ENCODE peak calls at places on chromosomes 2 and 18, in nine cellular contexts. K is GM13976, T is AG09309, O is natural killer cell, A is left ventricle myocardium inferior, E is endodermal cell, X is heart left ventricle, B is fibroblast of mammary gland, V is endothelial cell. Q is an unnamed sample.

GRCh38 chr2:85057236-85057635 is 76.0 kb upstream of the TCF7L1 start:
- DNase-seq in K (no peak), T (no peak), O (no peak), A (no peak), E (no peak), X (no peak), B (peak), V (no peak), Q (no peak)

GRCh38 chr2:240435955-240436625 is 627 bp downstream of the GPC1 start:
- DNase-seq in K (no peak), T (no peak), O (no peak), A (no peak), E (peak), X (peak), B (no peak), V (no peak), Q (no peak)

GRCh38 chr2:152847067-152847466 is 128.6 kb downstream of the ARL6IP6 start:
- DNase-seq in K (no peak), T (no peak), O (no peak), A (no peak), E (no peak), X (no peak), B (peak), V (no peak), Q (no peak)

GRCh38 chr18:2906522-2907458 is 60.0 kb downstream of the EMILIN2 start:
- DNase-seq in K (peak), T (no peak), O (peak), A (no peak), E (peak), X (peak), B (no peak), V (peak), Q (peak)

GRCh38 chr18:13137041-13137938 is 81.3 kb upstream of the LDLRAD4 start:
- DNase-seq in K (peak), T (no peak), O (peak), A (peak), E (no peak), X (no peak), B (no peak), V (no peak), Q (peak)

GRCh38 chr2:150974223-150974622 is 287.4 kb downstream of the RBM43 start:
- DNase-seq in K (no peak), T (no peak), O (no peak), A (no peak), E (no peak), X (no peak), B (no peak), V (no peak), Q (no peak)

GRCh38 chr2:136389809-136390208 is 271.9 kb upstream of the CXCR4 start:
- DNase-seq in K (peak), T (no peak), O (no peak), A (no peak), E (no peak), X (no peak), B (no peak), V (no peak), Q (no peak)

GRCh38 chr2:132465917-132466316 is 49.3 kb downstream of the GPR39 start:
- DNase-seq in K (no peak), T (no peak), O (no peak), A (no peak), E (no peak), X (no peak), B (no peak), V (no peak), Q (no peak)

GRCh38 chr2:161265874-161266273 is 42.4 kb upstream of the PSMD14 start:
- DNase-seq in K (no peak), T (no peak), O (no peak), A (no peak), E (peak), X (no peak), B (no peak), V (no peak), Q (no peak)

DNA sequence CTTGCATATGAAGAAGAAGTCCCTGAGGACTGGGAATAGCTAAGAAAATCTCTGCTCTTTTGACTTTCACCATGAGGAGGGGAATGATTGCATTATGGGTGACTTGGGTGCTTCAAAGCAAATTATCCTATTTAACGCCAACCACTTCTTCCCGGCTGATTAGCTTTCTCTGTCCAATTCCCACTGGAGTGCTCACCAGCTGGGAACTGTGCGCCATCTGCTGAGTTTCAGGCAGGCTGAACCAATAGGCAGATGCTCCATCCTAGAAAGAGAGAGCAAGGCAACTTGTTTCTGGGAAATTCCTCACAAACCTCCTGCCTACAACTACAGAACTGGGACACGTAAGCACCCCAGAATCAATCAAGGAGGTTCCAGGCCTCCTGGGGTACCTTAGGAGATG is 49.4 kb downstream of the POLE4 start:
- DNase-seq in K (no peak), T (no peak), O (no peak), A (no peak), E (no peak), X (no peak), B (no peak), V (no peak), Q (no peak)
- TF ChIP-seq CTCF in K (no peak), T (no peak), O (no peak), A (no peak), E (no peak), X (no peak), B (no peak), V (no peak), Q (no peak)

GRCh38 chr2:173448938-173449471 is 94.3 kb downstream of the CDCA7 start:
- DNase-seq in K (peak), T (peak), O (no peak), A (peak), E (peak), X (peak), B (peak), V (peak), Q (peak)
- TF ChIP-seq CTCF in K (peak), T (peak), O (no peak), A (peak), E (peak), X (peak), B (peak), V (peak), Q (peak)

DNA sequence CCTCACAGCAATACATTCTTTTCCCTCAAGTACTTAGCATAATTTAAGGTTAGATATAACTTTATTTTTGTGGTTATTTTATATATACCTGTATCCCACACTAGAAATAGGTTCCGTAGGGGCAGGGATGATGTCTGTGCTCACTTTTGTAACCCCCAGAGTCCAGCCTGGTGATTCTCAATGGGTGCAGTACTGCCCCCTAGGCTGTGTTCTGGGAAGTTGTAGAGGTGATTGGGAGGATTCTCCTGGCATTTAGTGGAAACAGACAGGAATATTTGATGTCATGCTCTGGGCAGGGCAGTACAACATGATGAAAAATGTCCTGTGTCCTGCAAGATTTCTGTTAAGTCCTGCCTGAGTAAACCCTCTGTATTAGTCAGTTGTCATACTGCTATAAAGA is 333.3 kb downstream of the PLCL1 start:
- DNase-seq in K (no peak), T (no peak), O (no peak), A (no peak), E (peak), X (no peak), B (no peak), V (no peak), Q (no peak)
- TF ChIP-seq CTCF in K (no peak), T (no peak), O (no peak), A (no peak), E (peak), X (no peak), B (no peak), V (no peak), Q (peak)

GRCh38 chr2:156189584-156189983 is 142.9 kb downstream of the NR4A2 start:
- DNase-seq in K (no peak), T (no peak), O (no peak), A (no peak), E (no peak), X (no peak), B (no peak), V (no peak), Q (no peak)

GRCh38 chr2:156189143-156189542 is 143.4 kb downstream of the NR4A2 start:
- DNase-seq in K (no peak), T (no peak), O (no peak), A (no peak), E (no peak), X (no peak), B (no peak), V (no peak), Q (no peak)

GRCh38 chr2:156190532-156190931 is 142.0 kb downstream of the NR4A2 start:
- DNase-seq in K (no peak), T (no peak), O (no peak), A (no peak), E (no peak), X (no peak), B (no peak), V (no peak), Q (no peak)

GRCh38 chr2:156191547-156191946 is 141.0 kb downstream of the NR4A2 start:
- DNase-seq in K (no peak), T (no peak), O (no peak), A (no peak), E (no peak), X (no peak), B (peak), V (no peak), Q (no peak)

GRCh38 chr2:156192468-156192867 is 140.1 kb downstream of the NR4A2 start:
- DNase-seq in K (no peak), T (no peak), O (no peak), A (no peak), E (no peak), X (no peak), B (peak), V (no peak), Q (no peak)
- TF ChIP-seq CTCF in K (no peak), T (peak), O (no peak), A (peak), E (peak), X (peak), B (peak), V (no peak), Q (no peak)

DNA sequence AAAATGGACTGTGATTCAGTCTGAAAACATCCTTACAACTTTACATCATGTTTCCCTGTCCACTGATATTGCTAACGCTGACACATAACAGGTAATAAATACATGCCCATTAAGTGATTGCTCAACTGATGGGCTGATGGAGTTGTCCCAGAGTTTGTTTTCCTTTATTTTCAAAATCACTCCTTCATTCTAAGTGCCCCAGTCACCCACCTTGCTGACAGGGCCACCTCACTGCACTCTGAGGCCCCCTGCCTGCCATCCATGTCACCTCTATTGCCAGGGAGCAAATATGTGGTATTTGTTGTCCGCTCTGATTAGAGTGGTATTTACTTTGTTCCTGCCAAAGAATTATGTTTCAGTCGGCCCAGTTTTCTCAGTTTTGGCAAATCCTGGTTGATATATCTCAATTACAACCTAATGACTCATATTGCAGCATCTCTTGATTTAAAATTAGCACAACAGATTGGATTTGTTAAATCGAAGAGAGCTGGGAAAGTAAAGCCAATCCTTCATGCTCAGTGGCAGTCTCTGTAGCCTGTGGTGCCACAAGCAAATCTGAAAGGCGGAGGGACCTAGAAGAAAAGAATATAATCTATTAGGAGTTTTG is 105.1 kb downstream of the RDH14 start:
- DNase-seq in K (no peak), T (no peak), O (no peak), A (no peak), E (peak), X (no peak), B (peak), V (peak), Q (peak)
- TF ChIP-seq CTCF in K (no peak), T (peak), O (no peak), A (peak), E (peak), X (no peak), B (peak), V (no peak), Q (peak)